ENCODE peak calls at places on chromosomes 1 and 21, in eight cellular contexts. O is MM.1S; E is dorsolateral prefrontal cortex; H is A549; N is CD4-positive, alpha-beta T cell; W is astrocyte of the spinal cord; Y is tibial artery; P is neural progenitor cell. Z is an unnamed sample.

GRCh38 chr1:206803221-206803730 is 31.0 kb upstream of the IL10 start:
- DNase-seq in O (peak), E (no peak), H (no peak), N (peak), W (no peak), Y (no peak), P (no peak), Z (peak)

GRCh38 chr1:1757422-1758058 is 20.7 kb downstream of the NADK start:
- DNase-seq in O (no peak), E (no peak), H (no peak), N (no peak), W (no peak), Y (no peak), P (no peak), Z (no peak)

GRCh38 chr1:198531891-198532290 is 8.6 kb downstream of the ATP6V1G3 start:
- DNase-seq in O (no peak), E (no peak), H (no peak), N (no peak), W (no peak), Y (no peak), P (no peak), Z (no peak)

GRCh38 chr1:172699111-172699510 is 40.2 kb downstream of the FASLG start:
- DNase-seq in O (peak), E (no peak), H (no peak), N (peak), W (peak), Y (no peak), P (no peak), Z (no peak)

GRCh38 chr1:95004013-95004412 is 68.7 kb downstream of the ALG14 start:
- DNase-seq in O (no peak), E (no peak), H (no peak), N (no peak), W (no peak), Y (no peak), P (no peak), Z (no peak)

GRCh38 chr1:175783126-175783722 is 39.8 kb upstream of the TNR start:
- DNase-seq in O (no peak), E (no peak), H (no peak), N (no peak), W (no peak), Y (no peak), P (no peak), Z (no peak)

GRCh38 chr1:51976831-51977602 is 13.5 kb downstream of the RAB3B start:
- DNase-seq in O (no peak), E (no peak), H (peak), N (no peak), W (no peak), Y (no peak), P (no peak), Z (no peak)

GRCh38 chr1:151619489-151620093 is 7.7 kb downstream of the SNX27 start:
- DNase-seq in O (no peak), E (no peak), H (peak), N (no peak), W (peak), Y (no peak), P (no peak), Z (no peak)

GRCh38 chr1:165928075-165928731 is 100.8 kb downstream of the UCK2 start:
- DNase-seq in O (peak), E (peak), H (peak), N (peak), W (peak), Y (no peak), P (peak), Z (peak)

GRCh38 chr1:198776602-198777029 is 137.8 kb downstream of the PTPRC start:
- DNase-seq in O (no peak), E (no peak), H (no peak), N (no peak), W (peak), Y (peak), P (no peak), Z (no peak)

DNA sequence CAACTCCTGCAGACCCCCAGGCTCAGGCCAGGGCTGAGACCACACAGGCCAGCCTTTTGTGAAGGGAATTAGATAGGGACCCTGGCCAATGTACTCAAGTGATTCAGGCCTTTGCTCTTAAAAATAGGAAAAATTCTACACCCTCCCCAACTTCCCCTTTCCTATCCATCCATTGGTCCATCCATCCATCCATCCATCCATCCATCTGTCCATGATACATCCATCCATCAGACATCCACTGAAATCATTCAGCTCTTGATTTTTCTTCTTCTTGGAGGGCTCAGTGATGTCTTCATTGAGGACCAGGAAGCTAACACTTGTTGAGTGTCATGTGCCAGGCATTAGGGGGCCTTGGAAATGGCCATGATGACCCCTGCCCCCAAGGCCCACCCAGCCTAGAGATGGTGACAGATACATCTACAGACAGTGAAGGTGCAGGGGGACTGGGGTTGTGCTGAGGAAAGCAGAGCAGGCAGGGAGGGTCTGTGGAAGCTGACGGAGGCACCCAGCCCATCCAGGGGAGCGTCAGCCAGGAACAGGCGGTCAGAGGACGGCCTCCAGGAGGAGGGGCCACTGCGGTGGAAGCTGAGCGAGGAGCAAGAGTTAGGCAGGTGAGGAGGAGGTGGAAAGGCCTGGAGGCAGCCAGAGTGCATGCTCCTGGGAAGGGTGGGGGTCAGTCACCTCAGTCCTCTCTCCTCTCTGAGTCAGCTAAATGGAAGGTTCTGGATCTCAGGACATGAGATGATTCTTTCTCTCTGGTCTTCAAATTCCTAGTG is 81.9 kb downstream of the EPHB2 start:
- DNase-seq in O (no peak), E (no peak), H (no peak), N (no peak), W (no peak), Y (no peak), P (no peak), Z (no peak)
- TF ChIP-seq CTCF in O (no peak), E (no peak), H (no peak), N (no peak), W (no peak), Y (no peak), P (no peak), Z (no peak)

GRCh38 chr21:30268608-30269197 is 14.0 kb downstream of the KRTAP24-1 start:
- DNase-seq in O (peak), E (no peak), H (no peak), N (no peak), W (no peak), Y (no peak), P (peak), Z (no peak)
- TF ChIP-seq CTCF in O (peak), E (peak), H (no peak), N (no peak), W (peak), Y (no peak), P (peak), Z (no peak)

DNA sequence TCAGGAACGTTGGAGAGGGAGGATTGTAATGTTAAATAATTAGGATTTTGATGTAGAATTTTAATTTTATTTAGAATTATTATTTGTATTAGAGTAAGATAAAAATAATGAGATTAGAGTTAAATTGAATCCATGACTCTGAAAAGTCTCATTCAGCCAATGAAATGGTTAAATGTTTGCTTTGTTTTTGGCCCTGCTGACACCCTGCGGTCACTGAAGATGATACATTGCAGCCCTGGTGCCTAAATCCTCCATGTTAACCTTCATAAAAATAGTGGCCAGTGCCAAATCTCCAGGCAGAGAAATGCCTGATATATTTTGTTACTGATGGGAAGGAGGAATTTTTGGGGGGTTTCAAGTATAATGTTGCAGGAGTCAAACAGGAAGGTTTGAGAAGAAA is 27.3 kb upstream of the RLF start:
- DNase-seq in O (no peak), E (no peak), H (no peak), N (no peak), W (no peak), Y (no peak), P (no peak), Z (no peak)
- TF ChIP-seq CTCF in O (no peak), E (no peak), H (no peak), N (no peak), W (no peak), Y (no peak), P (no peak), Z (no peak)

DNA sequence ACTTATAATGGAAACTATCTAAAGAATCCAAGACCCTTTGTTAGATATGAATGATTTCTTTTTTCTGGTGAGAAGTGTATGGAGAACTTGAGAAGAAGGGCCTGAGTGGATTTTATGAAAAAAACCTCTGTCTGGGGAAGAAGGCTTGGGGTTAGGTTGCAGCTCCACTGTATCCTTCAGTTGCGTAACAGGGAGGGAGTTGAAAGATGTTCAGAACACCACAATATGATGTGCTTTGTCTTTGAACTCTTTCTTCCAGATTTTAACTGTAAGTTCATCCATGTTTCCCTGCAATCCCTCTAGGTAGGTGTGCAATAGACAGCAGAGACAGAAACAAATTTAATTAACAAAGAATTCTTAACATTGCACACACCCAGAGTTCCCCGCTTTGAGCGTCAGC is 125.8 kb upstream of the NFIA start:
- DNase-seq in O (no peak), E (no peak), H (no peak), N (no peak), W (no peak), Y (no peak), P (no peak), Z (no peak)
- TF ChIP-seq CTCF in O (no peak), E (no peak), H (no peak), N (no peak), W (no peak), Y (no peak), P (no peak), Z (no peak)

DNA sequence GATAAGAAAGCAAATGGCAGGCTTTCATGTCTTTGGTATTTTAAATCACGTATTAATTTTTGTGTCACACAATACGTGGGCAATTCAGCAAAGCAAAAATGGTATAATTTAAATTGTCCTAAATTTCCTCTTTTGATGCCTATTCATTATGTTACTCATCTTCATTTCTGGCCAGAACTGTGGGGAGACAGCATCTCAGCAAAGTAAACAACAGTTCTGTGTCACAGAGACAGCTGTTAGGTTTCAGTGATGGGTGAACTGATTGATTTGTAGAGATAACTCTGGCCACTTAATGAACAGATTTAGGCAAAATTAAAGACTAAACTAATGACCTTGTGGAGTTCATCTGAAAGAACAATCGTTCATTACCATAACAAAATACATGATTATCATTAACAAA is 49.2 kb downstream of the FH start:
- DNase-seq in O (no peak), E (no peak), H (no peak), N (no peak), W (no peak), Y (no peak), P (no peak), Z (no peak)
- TF ChIP-seq CTCF in O (no peak), E (no peak), H (no peak), N (no peak), W (no peak), Y (no peak), P (no peak), Z (no peak)

GRCh38 chr1:9065213-9065751 is 4.2 kb downstream of the SLC2A5 start:
- DNase-seq in O (no peak), E (no peak), H (no peak), N (no peak), W (no peak), Y (no peak), P (no peak), Z (no peak)

GRCh38 chr1:9070421-9071015 is 1.1 kb upstream of the SLC2A5 start:
- DNase-seq in O (no peak), E (no peak), H (no peak), N (no peak), W (no peak), Y (no peak), P (no peak), Z (no peak)

GRCh38 chr1:9068971-9069323 is 488 bp downstream of the SLC2A5 start:
- DNase-seq in O (no peak), E (no peak), H (no peak), N (no peak), W (peak), Y (no peak), P (no peak), Z (no peak)

GRCh38 chr1:9069324-9070100 is at the start of gene SLC2A5:
- DNase-seq in O (peak), E (peak), H (no peak), N (no peak), W (no peak), Y (no peak), P (peak), Z (peak)

DNA sequence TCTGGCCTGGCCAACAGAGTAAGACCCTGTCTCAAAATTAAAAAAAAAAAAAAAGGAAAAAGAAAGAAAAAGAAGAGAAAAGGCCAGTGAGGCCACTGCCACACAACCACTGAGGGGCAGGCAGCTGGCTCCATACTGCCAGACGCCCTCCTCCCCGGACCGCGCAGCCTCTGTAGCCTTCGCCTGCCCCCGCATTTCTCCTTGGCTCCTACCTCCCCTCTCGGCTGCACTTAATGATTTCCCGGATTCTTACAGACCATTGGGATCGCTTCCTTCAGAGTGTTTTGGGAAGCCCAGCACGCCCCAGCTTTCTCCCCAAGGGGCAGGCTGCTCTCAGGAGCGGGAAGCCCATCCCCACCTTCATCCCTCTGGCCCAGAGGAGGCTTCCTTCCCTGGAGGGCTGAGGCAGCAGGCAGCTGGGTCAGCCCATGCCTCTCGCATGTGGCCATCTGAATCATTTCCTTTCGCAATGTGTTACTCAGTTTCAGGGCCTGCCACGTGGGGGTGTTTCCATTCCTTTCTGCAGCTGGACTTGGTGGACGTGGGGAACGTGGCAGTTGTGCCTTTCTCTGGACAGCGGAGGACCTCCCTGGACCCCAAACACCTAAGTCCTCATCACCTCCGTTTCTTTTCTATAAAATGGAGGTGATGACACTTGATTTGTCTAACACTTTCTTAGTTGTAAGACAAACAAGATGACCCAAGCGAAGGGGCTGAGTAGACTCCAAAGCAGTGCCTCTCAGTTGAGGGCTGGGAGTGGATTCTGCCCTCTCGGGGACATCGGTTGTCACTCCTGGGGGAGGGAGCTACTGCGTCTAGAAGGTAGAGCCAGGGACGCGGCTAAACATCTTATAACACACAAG is 2.3 kb downstream of the SLC2A5 start:
- DNase-seq in O (no peak), E (peak), H (no peak), N (no peak), W (peak), Y (no peak), P (no peak), Z (no peak)
- TF ChIP-seq CTCF in O (no peak), E (no peak), H (no peak), N (no peak), W (no peak), Y (no peak), P (no peak), Z (no peak)

GRCh38 chr21:30839304-30839703 is 9.7 kb upstream of the KRTAP7-1 start:
- DNase-seq in O (peak), E (no peak), H (peak), N (no peak), W (no peak), Y (no peak), P (peak), Z (peak)
- TF ChIP-seq CTCF in O (peak), E (peak), H (no peak), N (no peak), W (peak), Y (no peak), P (peak), Z (peak)

DNA sequence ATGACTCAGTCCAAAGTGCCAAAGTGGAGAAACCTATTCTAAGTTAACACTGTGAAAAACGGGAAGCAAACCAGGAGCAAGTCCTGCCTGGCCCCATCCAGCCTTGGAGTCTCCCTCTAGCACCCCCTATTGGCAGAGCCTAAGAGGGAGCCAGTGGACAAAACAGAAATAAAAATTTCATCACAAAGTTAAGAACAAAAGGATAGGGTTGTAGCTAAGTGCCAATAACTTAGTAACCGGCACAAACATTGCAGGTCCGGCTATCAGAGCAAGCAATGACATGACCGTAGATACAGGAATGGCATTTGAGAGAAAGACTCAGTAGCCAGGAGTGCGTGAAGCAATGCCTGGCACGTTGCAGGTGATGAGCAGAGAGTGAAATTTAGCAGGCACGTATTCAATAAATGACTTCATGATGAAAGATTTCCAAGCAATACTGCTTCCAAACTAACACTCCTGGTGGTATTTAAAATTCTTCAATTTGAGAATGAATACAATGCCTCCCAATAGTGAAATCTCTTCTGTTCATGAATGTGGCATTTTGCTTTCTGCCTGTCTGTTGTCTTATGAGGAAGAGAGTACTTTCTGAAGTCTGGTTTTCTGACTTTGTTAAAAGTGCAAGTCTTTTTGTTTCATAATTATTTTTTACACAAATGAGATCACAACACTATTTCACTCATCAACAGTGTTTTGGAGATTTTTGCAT is 391.0 kb downstream of the OMA1 start:
- DNase-seq in O (no peak), E (peak), H (peak), N (no peak), W (no peak), Y (no peak), P (peak), Z (no peak)
- TF ChIP-seq CTCF in O (peak), E (peak), H (no peak), N (no peak), W (peak), Y (no peak), P (peak), Z (peak)